ENCODE peak calls at places on chromosomes 7 and 10, in four cellular contexts. One of them, this sample, is unnamed.

GRCh38 chr10:18020523-18020922 is 68.8 kb downstream of the SLC39A12 start:
- DNase-seq in effector memory CD8-positive, alpha-beta T cell: no peak
- DNase-seq in stimulated activated CD4-positive, alpha-beta T cell treated with anti-CD3 and anti-CD28 coated beads, Interleukin-12 subunit alpha, Interleukin-12 subunit beta, amount 100 ng/mL, for 24 hours: no peak
- DNase-seq in ELR: no peak
- DNase-seq in this sample: no peak

GRCh38 chr7:137953043-137953691 is 48.7 kb downstream of the CREB3L2 start:
- DNase-seq in stimulated activated CD4-positive, alpha-beta T cell treated with anti-CD3 and anti-CD28 coated beads, Interleukin-12 subunit alpha, Interleukin-12 subunit beta, amount 100 ng/mL, for 24 hours: no peak
- DNase-seq in ELR: peak
- DNase-seq in effector memory CD8-positive, alpha-beta T cell: no peak
- DNase-seq in this sample: no peak

GRCh38 chr7:47739901-47740300 is 158.0 kb upstream of the TNS3 start:
- DNase-seq in stimulated activated CD4-positive, alpha-beta T cell treated with anti-CD3 and anti-CD28 coated beads, Interleukin-12 subunit alpha, Interleukin-12 subunit beta, amount 100 ng/mL, for 24 hours: no peak
- DNase-seq in ELR: no peak
- DNase-seq in effector memory CD8-positive, alpha-beta T cell: no peak
- DNase-seq in this sample: no peak

GRCh38 chr7:158495780-158496179 is 91.8 kb downstream of the PTPRN2 start:
- DNase-seq in stimulated activated CD4-positive, alpha-beta T cell treated with anti-CD3 and anti-CD28 coated beads, Interleukin-12 subunit alpha, Interleukin-12 subunit beta, amount 100 ng/mL, for 24 hours: no peak
- DNase-seq in effector memory CD8-positive, alpha-beta T cell: no peak
- DNase-seq in ELR: peak
- DNase-seq in this sample: no peak

GRCh38 chr7:92834661-92835139 is 1.7 kb downstream of the CDK6 start:
- DNase-seq in effector memory CD8-positive, alpha-beta T cell: no peak
- DNase-seq in ELR: peak
- DNase-seq in stimulated activated CD4-positive, alpha-beta T cell treated with anti-CD3 and anti-CD28 coated beads, Interleukin-12 subunit alpha, Interleukin-12 subunit beta, amount 100 ng/mL, for 24 hours: no peak
- DNase-seq in this sample: no peak

GRCh38 chr10:4127518-4128315 is 342.7 kb upstream of the KLF6 start:
- DNase-seq in ELR: no peak
- DNase-seq in effector memory CD8-positive, alpha-beta T cell: no peak
- DNase-seq in stimulated activated CD4-positive, alpha-beta T cell treated with anti-CD3 and anti-CD28 coated beads, Interleukin-12 subunit alpha, Interleukin-12 subunit beta, amount 100 ng/mL, for 24 hours: no peak
- DNase-seq in this sample: peak

GRCh38 chr10:84108797-84109196 is 30.5 kb upstream of the GHITM start:
- DNase-seq in stimulated activated CD4-positive, alpha-beta T cell treated with anti-CD3 and anti-CD28 coated beads, Interleukin-12 subunit alpha, Interleukin-12 subunit beta, amount 100 ng/mL, for 24 hours: no peak
- DNase-seq in ELR: no peak
- DNase-seq in effector memory CD8-positive, alpha-beta T cell: no peak
- DNase-seq in this sample: no peak

GRCh38 chr7:156927571-156928405 is 21.7 kb upstream of the NOM1 start:
- DNase-seq in effector memory CD8-positive, alpha-beta T cell: no peak
- DNase-seq in ELR: no peak
- DNase-seq in stimulated activated CD4-positive, alpha-beta T cell treated with anti-CD3 and anti-CD28 coated beads, Interleukin-12 subunit alpha, Interleukin-12 subunit beta, amount 100 ng/mL, for 24 hours: no peak
- DNase-seq in this sample: no peak

GRCh38 chr7:25656581-25657026 is 428.3 kb upstream of the NPVF start:
- DNase-seq in ELR: no peak
- DNase-seq in effector memory CD8-positive, alpha-beta T cell: no peak
- DNase-seq in stimulated activated CD4-positive, alpha-beta T cell treated with anti-CD3 and anti-CD28 coated beads, Interleukin-12 subunit alpha, Interleukin-12 subunit beta, amount 100 ng/mL, for 24 hours: no peak
- DNase-seq in this sample: no peak

GRCh38 chr7:157150825-157151412 is 12.2 kb downstream of the UBE3C start:
- DNase-seq in effector memory CD8-positive, alpha-beta T cell: no peak
- DNase-seq in stimulated activated CD4-positive, alpha-beta T cell treated with anti-CD3 and anti-CD28 coated beads, Interleukin-12 subunit alpha, Interleukin-12 subunit beta, amount 100 ng/mL, for 24 hours: no peak
- DNase-seq in ELR: no peak
- DNase-seq in this sample: no peak

GRCh38 chr7:35982600-35982999 is 170.5 kb upstream of the EEPD1 start:
- DNase-seq in stimulated activated CD4-positive, alpha-beta T cell treated with anti-CD3 and anti-CD28 coated beads, Interleukin-12 subunit alpha, Interleukin-12 subunit beta, amount 100 ng/mL, for 24 hours: no peak
- DNase-seq in effector memory CD8-positive, alpha-beta T cell: no peak
- DNase-seq in ELR: no peak
- DNase-seq in this sample: no peak